ENCODE peak calls at places on chromosome 9, in eight cellular contexts. L is prostate gland, C is cardiac muscle cell, K is right lobe of liver, A is bronchial epithelial cell, I is ovary, J is neural crest cell, W is SW480. N is an unnamed sample.

GRCh38 chr9:114003756-114004155 is 74.3 kb downstream of the AMBP start:
- DNase-seq in L (no peak), K (no peak), J (no peak), C (peak), W (no peak), A (no peak), I (peak), N (no peak)

GRCh38 chr9:122226142-122226757 is 2.5 kb downstream of the LHX6 start:
- DNase-seq in C (no peak), W (no peak), K (no peak), I (no peak), L (no peak), J (no peak), A (no peak), N (no peak)

GRCh38 chr9:130880599-130881220 is 15.9 kb downstream of the QRFP start:
- DNase-seq in J (no peak), L (no peak), W (no peak), I (no peak), K (peak), C (no peak), A (no peak), N (no peak)

GRCh38 chr9:134204991-134205578 is 40.7 kb upstream of the RNU6ATAC start:
- DNase-seq in I (no peak), A (no peak), C (peak), J (no peak), K (peak), W (no peak), L (no peak), N (no peak)

GRCh38 chr9:81474125-81474524 is 215.2 kb downstream of the TLE1 start:
- DNase-seq in A (peak), W (no peak), K (no peak), L (no peak), J (no peak), C (no peak), I (no peak), N (no peak)

GRCh38 chr9:120978987-120979386 is 52.4 kb upstream of the TRAF1 start:
- DNase-seq in I (no peak), W (no peak), J (no peak), L (no peak), A (peak), K (no peak), C (no peak), N (no peak)

GRCh38 chr9:133935328-133936040 is 56.6 kb downstream of the VAV2 start:
- DNase-seq in K (peak), I (peak), C (peak), J (no peak), W (peak), L (no peak), A (no peak), N (no peak)

GRCh38 chr9:130117816-130118632 is 54.2 kb upstream of the NCS1 start:
- DNase-seq in K (no peak), I (no peak), C (peak), A (peak), J (no peak), L (no peak), W (peak), N (no peak)

GRCh38 chr9:19074836-19075235 is 25.6 kb downstream of the RRAGA start:
- DNase-seq in K (no peak), A (peak), J (no peak), C (no peak), I (no peak), L (no peak), W (peak), N (no peak)

GRCh38 chr9:22170162-22170932 is 161.2 kb upstream of the CDKN2B start:
- DNase-seq in A (peak), I (no peak), C (peak), L (no peak), J (no peak), W (no peak), K (no peak), N (no peak)

GRCh38 chr9:70044450-70045307 is 1.0 kb downstream of the MAMDC2 start:
- DNase-seq in C (peak), I (peak), J (no peak), L (no peak), K (no peak), A (peak), W (no peak), N (no peak)

GRCh38 chr9:37464426-37465248 is 613 bp downstream of the ZBTB5 start:
- DNase-seq in J (no peak), K (peak), C (peak), A (peak), I (peak), W (peak), L (peak), N (no peak)

GRCh38 chr9:91146391-91147019 is 215.2 kb downstream of the AUH start:
- DNase-seq in K (no peak), A (no peak), W (no peak), L (no peak), C (no peak), I (no peak), J (no peak), N (no peak)

GRCh38 chr9:99105152-99106043 is 485 bp downstream of the TGFBR1 start:
- DNase-seq in J (peak), A (no peak), I (peak), W (peak), L (peak), C (peak), K (peak), N (no peak)

GRCh38 chr9:114424126-114424525 is 36.3 kb upstream of the AKNA start:
- DNase-seq in A (no peak), W (no peak), I (no peak), C (no peak), J (no peak), K (peak), L (no peak), N (no peak)

GRCh38 chr9:130263601-130264413 is 1.8 kb upstream of the HMCN2 start:
- DNase-seq in K (peak), I (no peak), L (no peak), A (peak), W (peak), C (peak), J (no peak), N (no peak)

GRCh38 chr9:75238311-75238976 is 150.1 kb downstream of the OSTF1 start:
- DNase-seq in K (no peak), C (peak), L (peak), A (peak), J (peak), I (no peak), W (peak), N (peak)

GRCh38 chr9:121780177-121780576 is 128.7 kb downstream of the DAB2IP start:
- DNase-seq in C (no peak), J (no peak), L (no peak), I (peak), K (peak), A (no peak), W (no peak), N (no peak)

GRCh38 chr9:96006961-96007360 is 131.5 kb downstream of the ERCC6L2 start:
- DNase-seq in I (no peak), J (no peak), A (peak), L (no peak), W (no peak), C (no peak), K (no peak), N (no peak)

GRCh38 chr9:36888551-36888950 is 145.5 kb downstream of the PAX5 start:
- DNase-seq in A (no peak), L (no peak), I (no peak), W (no peak), C (no peak), J (no peak), K (peak), N (no peak)

GRCh38 chr9:108569624-108570023 is 286.2 kb downstream of the ACTL7B start:
- DNase-seq in I (no peak), A (peak), L (no peak), W (no peak), C (peak), K (no peak), J (no peak), N (no peak)

GRCh38 chr9:134145262-134145661 is 9.4 kb downstream of the WDR5 start:
- DNase-seq in W (no peak), C (no peak), K (no peak), J (no peak), I (no peak), A (no peak), L (no peak), N (no peak)

GRCh38 chr9:87346061-87346665 is 151.5 kb upstream of the DAPK1 start:
- DNase-seq in L (no peak), W (no peak), C (no peak), J (no peak), K (no peak), A (no peak), I (no peak), N (no peak)

N was measured in GDM1.